ENCODE peak calls at places on chromosomes 6 and 20, in nine cellular contexts. L, K, S, H, N, M, P, Z and X are unnamed samples.

GRCh38 chr6:118894425-118895240 is 681 bp downstream of the ASF1A start:
- DNase-seq in Z (peak; percentile 46), L (peak; percentile 62), M (no peak), P (peak; percentile 34), N (peak; percentile 67), H (peak; percentile 54), K (peak; percentile 70), S (peak; percentile 75), X (no peak)

GRCh38 chr20:10559266-10559665 is 114.5 kb downstream of the JAG1 start:
- DNase-seq in N (no peak), Z (no peak), S (no peak), H (no peak), K (no peak), L (no peak), P (no peak), M (no peak), X (peak; percentile 89)

GRCh38 chr6:10520468-10520867 is 683 bp upstream of the GCNT2 start:
- DNase-seq in N (peak; percentile 74), H (no peak), P (no peak), L (no peak), K (no peak), Z (no peak), S (no peak), M (no peak), X (no peak)

GRCh38 chr6:43497694-43498093 is 12.5 kb downstream of the LRRC73 start:
- DNase-seq in S (no peak), N (no peak), P (no peak), M (no peak), L (no peak), K (no peak), Z (no peak), H (no peak), X (no peak)

GRCh38 chr6:2961971-2962370 is 9.4 kb downstream of the SERPINB6 start:
- DNase-seq in N (no peak), L (no peak), Z (no peak), P (no peak), S (peak; percentile 25), H (no peak), M (no peak), K (no peak), X (peak; percentile 19)

GRCh38 chr6:33745558-33745957 is 1.1 kb downstream of the IP6K3 start:
- DNase-seq in H (no peak), P (no peak), L (no peak), M (no peak), N (no peak), Z (no peak), S (no peak), K (no peak), X (peak; percentile 49)

GRCh38 chr20:22673467-22673866 is 89.1 kb upstream of the FOXA2 start:
- DNase-seq in M (no peak), K (no peak), Z (no peak), P (no peak), L (no peak), S (no peak), N (no peak), H (no peak), X (no peak)

GRCh38 chr6:109411034-109411433 is 28.8 kb upstream of the CD164 start:
- DNase-seq in P (no peak), H (no peak), K (no peak), M (no peak), S (no peak), L (no peak), N (no peak), Z (no peak), X (no peak)

GRCh38 chr6:45448417-45449389 is 71.0 kb upstream of the SUPT3H start:
- DNase-seq in L (no peak), K (no peak), S (no peak), N (no peak), H (no peak), Z (no peak), P (no peak), M (no peak), X (no peak)

GRCh38 chr6:133843098-133843497 is 45.8 kb upstream of the TCF21 start:
- DNase-seq in N (no peak), Z (no peak), K (no peak), M (no peak), P (no peak), S (no peak), H (no peak), L (no peak), X (no peak)

GRCh38 chr20:8254911-8255582 is 123.0 kb downstream of the PLCB1 start:
- DNase-seq in S (no peak), P (no peak), L (no peak), K (no peak), Z (no peak), N (peak; percentile 49), H (no peak), M (no peak), X (no peak)

GRCh38 chr6:166556871-166557322 is 29.6 kb downstream of the RAMACL start:
- DNase-seq in H (no peak), M (peak; percentile 47), S (no peak), P (no peak), N (peak; percentile 63), K (peak; percentile 90), Z (peak; percentile 98), L (peak; percentile 87), X (peak; percentile 76)

GRCh38 chr20:2140561-2140960 is 38.9 kb downstream of the STK35 start:
- DNase-seq in N (no peak), S (no peak), M (no peak), K (no peak), L (peak; percentile 89), Z (peak; percentile 90), P (no peak), H (no peak), X (no peak)

GRCh38 chr20:53699085-53699717 is 105.6 kb upstream of the ZNF217 start:
- DNase-seq in Z (no peak), S (no peak), N (no peak), M (no peak), P (no peak), L (no peak), H (no peak), K (no peak), X (no peak)

GRCh38 chr6:53793318-53793975 is 1.4 kb upstream of the LRRC1 start:
- DNase-seq in K (peak; percentile 23), L (no peak), P (no peak), Z (peak; percentile 64), M (no peak), N (peak; percentile 74), S (peak; percentile 77), H (peak; percentile 17), X (peak; percentile 95)

GRCh38 chr6:161228911-161229591 is 44.8 kb downstream of the AGPAT4 start:
- DNase-seq in S (no peak), N (peak; percentile 89), M (no peak), K (no peak), P (no peak), H (no peak), Z (peak; percentile 90), L (no peak), X (no peak)

GRCh38 chr6:105607624-105608392 is 204.9 kb upstream of the PREP start:
- DNase-seq in K (no peak), L (no peak), S (no peak), Z (no peak), M (no peak), P (no peak), H (no peak), N (peak; percentile 10), X (no peak)

GRCh38 chr6:52415917-52416628 is 4.1 kb upstream of the EFHC1 start:
- DNase-seq in N (peak; percentile 70), L (no peak), K (no peak), P (no peak), H (no peak), S (no peak), Z (no peak), M (no peak), X (no peak)

GRCh38 chr6:134822920-134823430 is 126.9 kb downstream of the ALDH8A1 start:
- DNase-seq in H (peak; percentile 75), M (peak; percentile 21), P (no peak), N (peak; percentile 92), K (peak; percentile 32), Z (peak; percentile 80), L (no peak), S (peak; percentile 78), X (peak; percentile 57)

GRCh38 chr20:22920898-22921297 is 114.2 kb upstream of the SSTR4 start:
- DNase-seq in S (no peak), H (no peak), N (no peak), L (no peak), Z (no peak), K (no peak), M (no peak), P (no peak), X (no peak)

GRCh38 chr6:99348823-99349619 is 453 bp downstream of the FAXC start:
- DNase-seq in N (no peak), Z (peak; percentile 34), K (peak; percentile 20), S (no peak), M (no peak), L (no peak), H (no peak), P (no peak), X (no peak)

GRCh38 chr6:55543633-55544309 is 35.2 kb downstream of the HMGCLL1 start:
- DNase-seq in M (no peak), K (no peak), P (no peak), S (no peak), Z (no peak), N (peak; percentile 23), H (no peak), L (no peak), X (no peak)

GRCh38 chr6:11810039-11810541 is 31.5 kb upstream of the ADTRP start:
- DNase-seq in K (peak; percentile 74), S (peak; percentile 37), M (no peak), L (peak; percentile 91), H (peak; percentile 1), Z (peak; percentile 21), P (no peak), N (peak; percentile 39), X (no peak)

GRCh38 chr6:20242397-20242796 is 30.1 kb upstream of the MBOAT1 start:
- DNase-seq in P (no peak), H (no peak), N (no peak), K (no peak), L (no peak), M (no peak), S (no peak), Z (no peak), X (no peak)

GRCh38 chr6:164013480-164014208 is 599.1 kb downstream of the QKI start:
- DNase-seq in P (no peak), N (peak; percentile 7), L (no peak), H (no peak), M (no peak), K (no peak), Z (no peak), S (no peak), X (no peak)

GRCh38 chr6:122428781-122429180 is 29.3 kb downstream of the HSF2 start:
- DNase-seq in N (no peak), S (no peak), M (no peak), P (no peak), K (no peak), L (no peak), Z (no peak), H (no peak), X (no peak)

GRCh38 chr20:9602834-9603173 is 88.4 kb downstream of the LAMP5 start:
- DNase-seq in H (no peak), M (no peak), L (no peak), S (no peak), Z (no peak), P (no peak), K (no peak), N (no peak), X (no peak)

GRCh38 chr20:57993738-57994431 is 234.6 kb downstream of the ANKRD60 start:
- DNase-seq in Z (peak; percentile 23), K (no peak), L (no peak), H (peak; percentile 26), N (no peak), P (no peak), S (no peak), M (no peak), X (no peak)

GRCh38 chr6:43053545-43054205 is at the start of gene CUL7:
- DNase-seq in M (peak; percentile 91), N (peak; percentile 98), Z (peak; percentile 97), K (peak; percentile 86), P (peak; percentile 84), H (peak; percentile 92), L (peak; percentile 93), S (peak; percentile 96), X (peak; percentile 99)

GRCh38 chr6:33904050-33904827 is 100.4 kb upstream of the MLN start:
- DNase-seq in L (no peak), M (no peak), P (peak; percentile 40), S (peak; percentile 32), H (no peak), K (peak; percentile 15), Z (no peak), N (no peak), X (no peak)

GRCh38 chr6:137840252-137840651 is 26.8 kb upstream of the TNFAIP3 start:
- DNase-seq in N (no peak), K (no peak), P (no peak), H (no peak), Z (no peak), M (no peak), L (no peak), S (no peak), X (no peak)